ENCODE peak calls at places on chromosome 15, in five cellular contexts. X is K562, T is upper lobe of left lung, D is heart left ventricle, J is gastrocnemius medialis. Z is an unnamed sample.

GRCh38 chr15:45231864-45232562 is 20.0 kb upstream of the SLC28A2 start:
- ATAC-seq in X (no peak), J (peak), T (no peak), D (peak), Z (no peak)

GRCh38 chr15:98796685-98797084 is 148.3 kb downstream of the IGF1R start:
- ATAC-seq in J (no peak), X (no peak), D (no peak), T (no peak), Z (no peak)

GRCh38 chr15:57554821-57555185 is 36.9 kb upstream of the MYZAP start:
- ATAC-seq in J (no peak), X (no peak), T (no peak), D (no peak), Z (no peak)

GRCh38 chr15:28880680-28881079 is 5.1 kb upstream of the APBA2 start:
- ATAC-seq in X (no peak), J (no peak), T (no peak), D (no peak), Z (no peak)

GRCh38 chr15:63801171-63801570 is 32.6 kb downstream of the HERC1 start:
- ATAC-seq in J (no peak), T (no peak), D (no peak), X (no peak), Z (no peak)

GRCh38 chr15:97904196-97904572 is 56.3 kb upstream of the ARRDC4 start:
- ATAC-seq in T (peak), X (peak), J (no peak), D (peak), Z (peak)

GRCh38 chr15:51796777-51797474 is 32.5 kb upstream of the TMOD3 start:
- ATAC-seq in T (no peak), J (no peak), D (no peak), X (peak), Z (no peak)

GRCh38 chr15:25903024-25903581 is 40.0 kb upstream of the ATP10A start:
- ATAC-seq in X (no peak), T (peak), D (no peak), J (no peak), Z (peak)

GRCh38 chr15:62071711-62072308 is 5.0 kb downstream of the C2CD4A start:
- ATAC-seq in J (no peak), D (no peak), T (no peak), X (no peak), Z (no peak)

GRCh38 chr15:56598991-56599390 is 134.1 kb upstream of the MNS1 start:
- ATAC-seq in D (no peak), J (no peak), T (no peak), X (no peak), Z (no peak)

GRCh38 chr15:83815506-83815905 is 161.6 kb downstream of the ADAMTSL3 start:
- ATAC-seq in J (no peak), T (no peak), X (no peak), D (no peak), Z (no peak)

GRCh38 chr15:41104234-41104633 is 11.8 kb downstream of the INO80 start:
- ATAC-seq in D (no peak), T (no peak), J (peak), X (no peak), Z (no peak)

DNA sequence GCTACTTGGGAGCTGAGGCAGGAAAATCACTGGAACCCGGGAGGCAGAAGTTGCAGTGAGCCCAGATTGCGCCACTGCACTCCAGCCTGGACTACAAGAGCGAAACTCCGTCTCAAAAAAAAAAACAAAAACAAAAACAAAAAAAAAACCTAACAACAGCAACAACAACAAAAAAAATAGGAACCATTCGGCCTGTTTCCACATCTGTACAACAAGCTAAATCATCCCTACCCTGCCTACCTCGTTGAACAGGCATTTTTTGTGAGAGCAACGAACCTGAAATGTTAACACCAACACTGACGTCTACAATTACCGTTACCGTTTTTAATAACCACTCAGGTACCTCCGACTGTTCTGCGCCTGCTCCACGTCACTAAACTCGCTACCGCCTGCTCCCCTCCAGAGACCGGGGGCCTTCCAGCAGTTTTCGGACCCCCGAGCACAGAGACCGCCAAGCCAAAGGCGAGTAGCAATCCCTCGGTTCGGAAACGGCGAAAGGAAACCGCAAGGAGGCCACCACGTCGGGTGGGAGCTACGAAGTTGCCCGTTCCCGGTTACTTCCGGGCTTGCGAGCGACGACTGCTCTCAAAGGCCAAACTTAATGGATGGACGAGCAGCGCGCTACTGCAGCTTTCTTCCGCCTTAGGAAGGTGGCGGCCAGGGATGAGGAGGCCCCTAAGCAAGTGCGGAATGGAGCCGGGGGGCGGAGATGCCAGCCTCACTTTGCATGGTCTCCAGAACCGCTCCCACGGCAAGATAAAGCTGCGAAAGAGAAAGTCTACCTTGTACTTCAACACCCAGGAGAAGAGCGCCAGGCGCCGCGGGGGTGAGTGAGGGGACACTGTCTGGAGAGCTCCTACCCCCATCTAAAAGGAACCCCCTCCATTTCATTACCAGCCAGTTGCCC is at the start of the genes PIGB and PIGBOS1:
- ATAC-seq in J (peak), D (peak), T (peak), X (peak), Z (peak)
- TF ChIP-seq POLR2A in J (peak), D (peak), T (peak), X (peak), Z (peak)

GRCh38 chr15:76201536-76202255 is 109.6 kb downstream of the ETFA start:
- ATAC-seq in X (no peak), J (no peak), T (no peak), D (no peak), Z (no peak)
- TF ChIP-seq POLR2A in X (no peak), J (no peak), T (no peak), D (no peak), Z (no peak)

GRCh38 chr15:81023483-81024264 is 23.0 kb downstream of the TLNRD1 start:
- ATAC-seq in T (peak), J (peak), D (peak), X (peak), Z (peak)
- TF ChIP-seq POLR2A in T (no peak), J (no peak), D (peak), X (no peak), Z (no peak)

GRCh38 chr15:76012021-76012551 is at the start of gene NRG4:
- ATAC-seq in J (peak), D (no peak), X (peak), T (no peak), Z (no peak)
- TF ChIP-seq POLR2A in J (no peak), D (no peak), X (no peak), T (no peak), Z (no peak)

GRCh38 chr15:101065570-101066221 is 146.5 kb downstream of the LRRK1 start:
- ATAC-seq in T (no peak), J (no peak), D (no peak), X (no peak), Z (no peak)
- TF ChIP-seq POLR2A in T (no peak), J (no peak), D (no peak), X (no peak), Z (no peak)

DNA sequence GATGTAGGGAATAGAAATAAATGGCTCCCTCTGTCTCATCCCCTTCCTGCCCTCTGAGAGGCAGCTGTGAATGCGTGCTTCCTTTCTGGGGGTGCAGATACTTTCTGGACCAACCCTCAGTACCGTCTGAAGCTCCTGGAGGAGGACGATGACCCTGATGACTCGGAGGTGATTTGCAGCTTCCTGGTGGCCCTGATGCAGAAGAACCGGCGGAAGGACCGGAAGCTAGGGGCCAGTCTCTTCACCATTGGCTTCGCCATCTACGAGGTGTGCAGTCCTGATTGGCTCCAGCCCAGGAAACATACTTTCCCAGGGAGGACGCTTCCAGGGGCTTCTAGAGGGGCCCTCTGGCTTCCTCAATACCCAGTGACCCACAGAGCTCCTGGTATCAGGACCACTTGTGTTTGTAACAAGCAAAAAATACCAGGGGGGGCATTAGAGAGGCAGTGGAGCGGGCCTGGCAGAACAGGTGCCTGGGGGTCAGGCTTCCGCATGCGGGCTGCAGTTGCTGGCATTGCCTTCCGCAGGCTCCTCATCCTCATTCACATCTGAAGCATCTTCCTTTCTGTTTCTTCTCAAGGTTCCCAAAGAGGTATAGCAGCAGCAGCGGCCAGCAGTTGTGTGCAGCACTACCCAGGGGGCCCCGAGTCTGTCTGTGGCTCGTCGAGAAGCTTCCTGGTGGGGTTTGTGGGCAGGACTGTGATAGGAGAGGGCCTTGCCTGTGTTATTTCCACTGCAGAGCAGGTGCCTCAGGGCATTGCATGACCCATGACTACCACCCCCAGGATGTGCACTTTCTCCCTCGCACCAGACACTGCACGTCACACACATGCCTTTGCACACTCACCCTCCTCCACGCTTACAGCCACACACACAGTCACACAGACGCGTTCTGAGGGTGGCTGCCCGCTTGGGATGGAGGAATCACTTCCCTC is 42.5 kb downstream of the CAPN3 start:
- ATAC-seq in T (no peak), J (no peak), X (peak), D (no peak), Z (no peak)
- TF ChIP-seq POLR2A in T (no peak), J (no peak), X (no peak), D (no peak), Z (no peak)

GRCh38 chr15:59304807-59305206 is 67.9 kb downstream of the MYO1E start:
- ATAC-seq in D (no peak), X (no peak), J (no peak), T (no peak), Z (no peak)

GRCh38 chr15:59303136-59303535 is 69.5 kb downstream of the MYO1E start:
- ATAC-seq in T (no peak), X (no peak), J (no peak), D (no peak), Z (no peak)

GRCh38 chr15:59306520-59307163 is 66.0 kb downstream of the MYO1E start:
- ATAC-seq in D (no peak), X (no peak), J (no peak), T (peak), Z (peak)

GRCh38 chr15:59301527-59301926 is 71.1 kb downstream of the MYO1E start:
- ATAC-seq in X (no peak), J (no peak), D (no peak), T (no peak), Z (no peak)

DNA sequence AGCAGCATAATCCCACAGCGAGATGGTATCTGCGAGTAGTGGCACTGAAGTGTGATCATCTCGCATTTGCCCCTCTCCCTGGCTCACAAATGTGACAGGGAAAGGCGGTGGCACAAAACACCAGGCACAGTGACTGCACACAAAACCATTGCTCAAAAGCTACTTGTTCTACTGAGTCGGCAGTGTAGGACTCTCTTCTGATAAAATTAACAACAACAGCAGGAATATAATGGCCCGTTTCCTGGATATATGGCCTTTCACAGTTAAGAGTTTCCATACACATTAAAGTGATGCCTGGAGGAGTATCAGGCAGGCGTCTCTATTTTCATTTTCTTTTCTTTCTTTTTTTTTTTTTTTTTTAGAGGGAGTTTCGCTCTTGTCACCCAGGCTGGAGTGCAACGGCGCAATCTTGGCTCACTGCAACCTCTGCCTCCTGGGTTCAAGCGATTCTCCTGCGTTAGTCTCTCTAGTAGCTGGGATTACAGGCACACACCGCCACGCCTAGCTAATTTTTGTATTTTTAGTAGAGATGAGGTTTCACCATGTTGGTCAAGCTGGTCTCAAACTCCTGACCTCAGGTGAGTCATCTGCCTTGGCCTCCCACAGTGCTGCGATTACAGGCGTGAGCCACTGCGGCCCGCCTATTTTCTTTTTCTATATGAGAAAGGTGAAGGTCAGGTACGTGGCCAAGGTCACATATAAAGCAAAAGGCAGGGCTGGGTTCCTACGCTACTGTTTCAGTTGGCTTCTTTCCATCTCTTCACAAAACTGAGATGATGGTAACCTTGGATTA is 68.8 kb downstream of the MYO1E start:
- ATAC-seq in X (no peak), J (no peak), T (no peak), D (no peak), Z (no peak)
- TF ChIP-seq POLR2A in X (no peak), J (no peak), T (no peak), D (no peak), Z (no peak)